ENCODE peak calls at places on chromosomes 1 and 21, in six cellular contexts. R is kidney glomerular epithelial cell; O is GM12864; C is RPMI7951; S is kidney tubule cell; U is stimulated activated CD8-positive, alpha-beta memory T cell treated with anti-CD3 and anti-CD28 coated beads, Interleukin-15, amount 100 ng/mL, for 48 hours. J is an unnamed sample.

GRCh38 chr1:185402930-185403329 is 85.9 kb upstream of the IVNS1ABP start:
- DNase-seq in O (no peak), R (no peak), U (no peak), C (peak; percentile 32), S (peak; percentile 14), J (no peak)

GRCh38 chr21:45405819-45406762 is 1.1 kb downstream of the COL18A1 start:
- DNase-seq in S (peak; percentile 93), R (peak; percentile 52), U (no peak), C (no peak), O (no peak), J (no peak)

GRCh38 chr1:8858888-8859706 is 19.4 kb downstream of the ENO1 start:
- DNase-seq in S (peak; percentile 84), O (no peak), C (peak; percentile 65), R (peak; percentile 70), U (no peak), J (peak; percentile 75)

GRCh38 chr1:41856361-41857285 is 62.1 kb downstream of the HIVEP3 start:
- DNase-seq in U (no peak), C (peak; percentile 75), S (no peak), R (no peak), O (no peak), J (peak; percentile 80)

GRCh38 chr1:209246660-209247059 is 336.9 kb upstream of the CAMK1G start:
- DNase-seq in O (no peak), S (peak; percentile 56), R (no peak), C (peak; percentile 35), U (no peak), J (no peak)

GRCh38 chr1:9615316-9616063 is 26.8 kb downstream of the TMEM201 start:
- DNase-seq in S (peak; percentile 46), R (no peak), O (no peak), U (peak; percentile 30), C (peak; percentile 39), J (peak; percentile 56)

GRCh38 chr1:211833174-211833820 is 2.7 kb upstream of the LPGAT1 start:
- DNase-seq in S (no peak), C (no peak), R (no peak), U (no peak), O (no peak), J (no peak)

GRCh38 chr1:114206392-114206791 is 52.7 kb upstream of the SYT6 start:
- DNase-seq in S (no peak), U (no peak), C (no peak), R (no peak), O (no peak), J (no peak)

GRCh38 chr1:52238887-52239707 is 97.2 kb downstream of the ZFYVE9 start:
- DNase-seq in S (no peak), U (no peak), C (peak; percentile 35), O (no peak), R (no peak), J (peak; percentile 32)

GRCh38 chr1:150960646-150961045 is 14.0 kb downstream of the CERS2 start:
- DNase-seq in R (no peak), S (no peak), O (no peak), C (no peak), U (no peak), J (no peak)

GRCh38 chr1:64348270-64348669 is 121.7 kb upstream of the CACHD1 start:
- DNase-seq in C (no peak), R (no peak), O (no peak), S (no peak), U (no peak), J (no peak)